ENCODE peak calls at places on chromosomes 13 and 19, in eight cellular contexts. C is WTC11, L is pancreas, J is colonic mucosa, V is type B pancreatic cell, Z is fibroblast of pulmonary artery, B is stomach, X is GM13977. A is an unnamed sample.

GRCh38 chr13:76634431-76635191 is 251.6 kb downstream of the KCTD12 start:
- DNase-seq in C (no peak), L (no peak), J (no peak), V (no peak), Z (no peak), B (no peak), X (no peak), A (no peak)

GRCh38 chr13:21040120-21040834 is 21.1 kb downstream of the LATS2 start:
- DNase-seq in C (no peak), L (no peak), J (no peak), V (no peak), Z (no peak), B (no peak), X (no peak), A (no peak)

GRCh38 chr19:53958168-53958571 is 4.6 kb upstream of the CACNG8 start:
- DNase-seq in C (peak), L (peak), J (no peak), V (no peak), Z (peak), B (no peak), X (no peak), A (no peak)

GRCh38 chr19:17379221-17379631 is 2.1 kb upstream of the PLVAP start:
- DNase-seq in C (peak), L (no peak), J (no peak), V (no peak), Z (no peak), B (no peak), X (no peak), A (no peak)

GRCh38 chr19:15463865-15464371 is 426 bp downstream of the RASAL3 start:
- DNase-seq in C (peak), L (no peak), J (peak), V (no peak), Z (no peak), B (peak), X (peak), A (no peak)

GRCh38 chr19:13033819-13034611 is 38.7 kb downstream of the NFIX start:
- DNase-seq in C (peak), L (peak), J (peak), V (no peak), Z (peak), B (peak), X (peak), A (no peak)

GRCh38 chr19:22622901-22623840 is 11.0 kb upstream of the ZNF492 start:
- DNase-seq in C (no peak), L (no peak), J (no peak), V (no peak), Z (no peak), B (no peak), X (no peak), A (no peak)

GRCh38 chr13:37127706-37128241 is 22.3 kb upstream of the CSNK1A1L start:
- DNase-seq in C (no peak), L (peak), J (no peak), V (no peak), Z (peak), B (no peak), X (no peak), A (peak)

GRCh38 chr13:34349091-34349722 is 531.3 kb downstream of the RFC3 start:
- DNase-seq in C (no peak), L (peak), J (peak), V (no peak), Z (peak), B (no peak), X (no peak), A (peak)

GRCh38 chr13:98285317-98285716 is 108.2 kb upstream of the RNF113B start:
- DNase-seq in C (no peak), L (no peak), J (no peak), V (no peak), Z (no peak), B (no peak), X (no peak), A (no peak)

GRCh38 chr19:12828494-12828893 is 5.9 kb downstream of the RTBDN start:
- DNase-seq in C (peak), L (peak), J (peak), V (no peak), Z (peak), B (peak), X (peak), A (peak)

GRCh38 chr19:10683064-10683426 is 18.2 kb upstream of the QTRT1 start:
- DNase-seq in C (no peak), L (no peak), J (no peak), V (no peak), Z (no peak), B (no peak), X (no peak), A (no peak)

GRCh38 chr19:15283141-15283885 is 49.0 kb downstream of the BRD4 start:
- DNase-seq in C (no peak), L (no peak), J (no peak), V (no peak), Z (peak), B (no peak), X (no peak), A (peak)

GRCh38 chr19:18659281-18660050 is 22.6 kb downstream of the KLHL26 start:
- DNase-seq in C (no peak), L (no peak), J (no peak), V (no peak), Z (peak), B (no peak), X (peak), A (peak)

GRCh38 chr19:14347999-14348889 is 33.0 kb upstream of the ADGRE5 start:
- DNase-seq in C (peak), L (peak), J (peak), V (peak), Z (peak), B (peak), X (peak), A (peak)

GRCh38 chr19:7522072-7522922 is at the start of gene MCOLN1:
- DNase-seq in C (peak), L (peak), J (peak), V (peak), Z (peak), B (peak), X (peak), A (peak)

GRCh38 chr13:106507560-106508274 is 27.7 kb downstream of the EFNB2 start:
- DNase-seq in C (no peak), L (no peak), J (no peak), V (no peak), Z (peak), B (no peak), X (no peak), A (peak)

GRCh38 chr13:67048084-67048792 is 181.9 kb downstream of the PCDH9 start:
- DNase-seq in C (no peak), L (peak), J (no peak), V (no peak), Z (peak), B (no peak), X (peak), A (peak)

GRCh38 chr19:9789066-9789465 is 20.5 kb upstream of the ZNF846 start:
- DNase-seq in C (peak), L (no peak), J (no peak), V (no peak), Z (no peak), B (no peak), X (no peak), A (no peak)

GRCh38 chr19:20359933-20360720 is 193.1 kb downstream of the ZNF486 start:
- DNase-seq in C (peak), L (peak), J (no peak), V (no peak), Z (no peak), B (no peak), X (no peak), A (no peak)

GRCh38 chr13:50917572-50917971 is 8.0 kb downstream of the RNASEH2B start:
- DNase-seq in C (no peak), L (no peak), J (no peak), V (no peak), Z (no peak), B (no peak), X (no peak), A (no peak)

GRCh38 chr13:28493740-28494536 is 990 bp downstream of the FLT1 start:
- DNase-seq in C (peak), L (no peak), J (no peak), V (no peak), Z (no peak), B (no peak), X (peak), A (peak)

GRCh38 chr13:77300176-77301141 is 26.4 kb downstream of the MYCBP2 start:
- DNase-seq in C (no peak), L (no peak), J (no peak), V (no peak), Z (peak), B (no peak), X (no peak), A (peak)

GRCh38 chr13:84025828-84026227 is 143.6 kb upstream of the SLITRK1 start:
- DNase-seq in C (no peak), L (no peak), J (no peak), V (no peak), Z (no peak), B (no peak), X (no peak), A (no peak)

GRCh38 chr13:75258159-75258782 is 223.7 kb downstream of the TBC1D4 start:
- DNase-seq in C (no peak), L (no peak), J (no peak), V (no peak), Z (peak), B (no peak), X (no peak), A (peak)

GRCh38 chr19:55220525-55220924 is 8.0 kb downstream of the TMEM86B start:
- DNase-seq in C (peak), L (no peak), J (no peak), V (no peak), Z (no peak), B (no peak), X (no peak), A (no peak)

GRCh38 chr19:8363803-8364771 is at the start of gene ANGPTL4:
- DNase-seq in C (peak), L (peak), J (peak), V (peak), Z (peak), B (peak), X (peak), A (peak)

GRCh38 chr13:79528356-79528755 is 47.4 kb downstream of the NDFIP2 start:
- DNase-seq in C (no peak), L (no peak), J (no peak), V (no peak), Z (no peak), B (no peak), X (no peak), A (no peak)

GRCh38 chr13:27822873-27823311 is 30.6 kb downstream of the GSX1 start:
- DNase-seq in C (no peak), L (no peak), J (no peak), V (no peak), Z (peak), B (no peak), X (no peak), A (no peak)

GRCh38 chr19:39154626-39155100 is 29.1 kb downstream of the PAK4 start:
- DNase-seq in C (peak), L (peak), J (peak), V (no peak), Z (no peak), B (peak), X (no peak), A (no peak)

GRCh38 chr13:72970301-72970880 is 88.4 kb upstream of the KLF5 start:
- DNase-seq in C (no peak), L (no peak), J (no peak), V (no peak), Z (no peak), B (no peak), X (no peak), A (no peak)

GRCh38 chr19:40974633-40975037 is 16.4 kb upstream of the CYP2B6 start:
- DNase-seq in C (peak), L (peak), J (peak), V (peak), Z (peak), B (peak), X (peak), A (peak)

GRCh38 chr13:25771641-25772478 is 280.0 kb downstream of the SHISA2 start:
- DNase-seq in C (no peak), L (no peak), J (no peak), V (no peak), Z (no peak), B (no peak), X (no peak), A (no peak)

GRCh38 chr19:7294571-7295212 is 478 bp upstream of the INSR start:
- DNase-seq in C (peak), L (peak), J (peak), V (peak), Z (peak), B (peak), X (peak), A (peak)

GRCh38 chr13:25295228-25295627 is 6.2 kb upstream of the NUP58 start:
- DNase-seq in C (no peak), L (no peak), J (no peak), V (no peak), Z (no peak), B (no peak), X (no peak), A (no peak)

GRCh38 chr13:54198911-54199310 is 1170.3 kb downstream of the OLFM4 start:
- DNase-seq in C (no peak), L (no peak), J (no peak), V (no peak), Z (no peak), B (no peak), X (no peak), A (no peak)

GRCh38 chr19:13881692-13882418 is 4.9 kb downstream of the NANOS3 start:
- DNase-seq in C (no peak), L (no peak), J (peak), V (no peak), Z (no peak), B (no peak), X (peak), A (peak)

GRCh38 chr19:29810504-29810871 is 1.3 kb upstream of the CCNE1 start:
- DNase-seq in C (no peak), L (peak), J (peak), V (no peak), Z (no peak), B (no peak), X (no peak), A (no peak)

GRCh38 chr19:18046066-18046718 is 38.2 kb downstream of the ARRDC2 start:
- DNase-seq in C (no peak), L (no peak), J (no peak), V (no peak), Z (peak), B (peak), X (no peak), A (peak)

GRCh38 chr19:42538841-42539709 is 10.8 kb upstream of the CEACAM1 start:
- DNase-seq in C (no peak), L (no peak), J (no peak), V (peak), Z (no peak), B (no peak), X (no peak), A (no peak)

GRCh38 chr19:42546831-42547500 is 18.7 kb upstream of the CEACAM1 start:
- DNase-seq in C (no peak), L (no peak), J (no peak), V (no peak), Z (no peak), B (no peak), X (no peak), A (no peak)

GRCh38 chr19:42540071-42540553 is 11.8 kb upstream of the CEACAM1 start:
- DNase-seq in C (no peak), L (no peak), J (no peak), V (peak), Z (peak), B (peak), X (no peak), A (no peak)

GRCh38 chr19:42544146-42544545 is 15.9 kb upstream of the CEACAM1 start:
- DNase-seq in C (no peak), L (no peak), J (no peak), V (no peak), Z (no peak), B (no peak), X (no peak), A (no peak)

DNA sequence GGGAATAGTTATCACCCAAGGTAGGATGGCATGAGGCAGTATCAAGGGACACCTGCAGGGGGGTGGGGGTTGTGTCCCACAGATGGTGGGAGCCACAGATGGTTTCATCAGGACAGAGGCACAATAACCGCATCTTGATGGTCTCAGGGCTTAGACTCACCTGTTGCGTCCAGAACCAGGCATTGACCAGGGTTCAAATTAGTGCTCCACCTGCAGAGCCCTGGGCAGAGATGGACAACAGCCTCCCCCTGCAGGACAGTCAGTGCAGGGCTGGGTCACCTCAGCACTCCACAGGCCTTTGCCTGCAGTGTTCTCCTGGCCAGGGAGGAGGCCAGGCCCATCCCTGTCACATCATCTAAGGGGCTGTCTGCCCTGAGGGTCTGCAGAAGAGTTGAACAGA is 14.5 kb upstream of the CEACAM1 start:
- DNase-seq in C (no peak), L (no peak), J (no peak), V (no peak), Z (no peak), B (no peak), X (no peak), A (no peak)
- TF ChIP-seq CTCF in C (no peak), L (no peak), J (no peak), V (no peak), Z (no peak), B (no peak), X (no peak), A (no peak)

GRCh38 chr13:99935772-99936171 is 35.8 kb downstream of the ZIC5 start:
- DNase-seq in C (peak), L (no peak), J (no peak), V (no peak), Z (no peak), B (no peak), X (no peak), A (no peak)
- TF ChIP-seq CTCF in C (peak), L (no peak), J (no peak), V (no peak), Z (no peak), B (no peak), X (peak), A (no peak)

GRCh38 chr13:109869312-109870237 is 83.2 kb upstream of the IRS2 start:
- DNase-seq in C (peak), L (peak), J (peak), V (no peak), Z (peak), B (peak), X (no peak), A (peak)
- TF ChIP-seq CTCF in C (no peak), L (no peak), J (peak), V (no peak), Z (peak), B (no peak), X (no peak), A (peak)

GRCh38 chr19:35973487-35973886 is 21.5 kb upstream of the SDHAF1 start:
- DNase-seq in C (no peak), L (no peak), J (no peak), V (no peak), Z (no peak), B (no peak), X (no peak), A (no peak)

GRCh38 chr19:35975608-35976214 is 19.3 kb upstream of the SDHAF1 start:
- DNase-seq in C (peak), L (no peak), J (no peak), V (no peak), Z (peak), B (no peak), X (no peak), A (no peak)

GRCh38 chr19:35978832-35979365 is 16.1 kb upstream of the SDHAF1 start:
- DNase-seq in C (no peak), L (no peak), J (no peak), V (no peak), Z (no peak), B (no peak), X (no peak), A (no peak)

GRCh38 chr19:35978271-35978670 is 16.7 kb upstream of the SDHAF1 start:
- DNase-seq in C (no peak), L (no peak), J (no peak), V (no peak), Z (no peak), B (no peak), X (no peak), A (no peak)

GRCh38 chr19:35977446-35978222 is 17.4 kb upstream of the SDHAF1 start:
- DNase-seq in C (peak), L (no peak), J (no peak), V (no peak), Z (no peak), B (no peak), X (no peak), A (no peak)
- TF ChIP-seq CTCF in C (peak), L (no peak), J (no peak), V (peak), Z (no peak), B (no peak), X (peak), A (peak)

GRCh38 chr19:1618157-1619093 is 13.2 kb upstream of the UQCR11 start:
- DNase-seq in C (peak), L (peak), J (peak), V (no peak), Z (peak), B (peak), X (peak), A (peak)
- TF ChIP-seq CTCF in C (peak), L (no peak), J (peak), V (peak), Z (peak), B (peak), X (peak), A (peak)